ENCODE peak calls at places on chromosomes 4 and X, in eight cellular contexts. G is AG09309, S is HEK293T, I is KBM-7, H is anterior cingulate cortex, E is activated T-cell treated with anti-CD3 and anti-CD28 coated beads for 1 hour, F is AG08395, M is NCI-H1105. U is an unnamed sample.

GRCh38 chr4:141797966-141798365 is 161.6 kb downstream of the IL15 start:
- DNase-seq in E (no peak), G (no peak), S (no peak), F (no peak), I (no peak), H (no peak), M (no peak), U (no peak)

GRCh38 chr4:159413252-159413941 is 310.5 kb downstream of the RAPGEF2 start:
- DNase-seq in M (no peak), S (no peak), G (no peak), E (no peak), H (no peak), I (no peak), F (no peak), U (no peak)

GRCh38 chrX:68084765-68085164 is 348.5 kb downstream of the OPHN1 start:
- DNase-seq in G (peak; percentile 31), H (no peak), I (peak; percentile 54), E (no peak), F (peak; percentile 53), S (no peak), M (no peak), U (no peak)

GRCh38 chrX:29852767-29853166 is 362.6 kb upstream of the MAGEB2 start:
- DNase-seq in M (no peak), G (no peak), H (no peak), S (no peak), E (no peak), I (no peak), F (no peak), U (no peak)

GRCh38 chrX:13864264-13864663 is 47.4 kb upstream of the GPM6B start:
- DNase-seq in G (no peak), I (no peak), H (no peak), F (no peak), E (no peak), M (no peak), S (no peak), U (peak; percentile 5)

GRCh38 chr4:88751258-88752075 is 53.8 kb upstream of the NAP1L5 start:
- DNase-seq in S (no peak), I (no peak), E (no peak), M (no peak), F (no peak), G (no peak), H (no peak), U (no peak)

GRCh38 chr4:153483432-153484418 is 17.6 kb downstream of the TMEM131L start:
- DNase-seq in H (no peak), S (no peak), E (no peak), I (no peak), G (no peak), F (no peak), M (peak; percentile 24), U (no peak)

GRCh38 chr4:23932935-23933334 is 43.1 kb upstream of the PPARGC1A start:
- DNase-seq in F (peak; percentile 18), I (no peak), S (no peak), M (no peak), E (no peak), G (peak; percentile 3), H (no peak), U (no peak)

GRCh38 chr4:78954048-78954666 is 14.9 kb upstream of the PAQR3 start:
- DNase-seq in S (peak; percentile 42), I (peak; percentile 58), G (no peak), H (no peak), M (peak; percentile 4), F (no peak), E (no peak), U (no peak)